ENCODE peak calls at places on chromosomes 5 and 9, in four cellular contexts. N is lower lobe of right lung, W is SK-N-SH, E is A549. Y is an unnamed sample.

GRCh38 chr9:6758418-6759113 is 793 bp downstream of the KDM4C start:
- DNase-seq in N (peak), W (peak), E (peak), Y (no peak)

GRCh38 chr9:77594963-77595362 is 53.2 kb downstream of the GNA14 start:
- DNase-seq in N (no peak), W (no peak), E (peak), Y (no peak)

GRCh38 chr9:77807846-77808749 is 160.0 kb upstream of the GNA14 start:
- DNase-seq in N (no peak), W (no peak), E (no peak), Y (no peak)

GRCh38 chr5:169192572-169192971 is 108.4 kb downstream of the SLIT3 start:
- DNase-seq in N (no peak), W (no peak), E (no peak), Y (no peak)

GRCh38 chr9:33676746-33677505 is 118.4 kb upstream of the PRSS3 start:
- DNase-seq in N (peak), W (peak), E (peak), Y (no peak)

GRCh38 chr9:127970401-127971313 is 10.1 kb downstream of the EEIG1 start:
- DNase-seq in N (no peak), W (peak), E (no peak), Y (no peak)

GRCh38 chr5:159362190-159362589 is 31.9 kb upstream of the IL12B start:
- DNase-seq in N (no peak), W (no peak), E (no peak), Y (no peak)

GRCh38 chr9:93896093-93896492 is 59.1 kb downstream of the BARX1 start:
- DNase-seq in N (no peak), W (peak), E (no peak), Y (no peak)

GRCh38 chr9:98097836-98098235 is 21.2 kb downstream of the TRIM14 start:
- DNase-seq in N (no peak), W (no peak), E (no peak), Y (peak)

GRCh38 chr5:42950466-42951168 is 89.5 kb downstream of the ANXA2R start:
- DNase-seq in N (peak), W (peak), E (peak), Y (no peak)

GRCh38 chr5:95916687-95917085 is 45.0 kb downstream of the ELL2 start:
- DNase-seq in N (no peak), W (no peak), E (no peak), Y (no peak)

GRCh38 chr9:88994820-88995180 is 3.5 kb downstream of the S1PR3 start:
- DNase-seq in N (no peak), W (no peak), E (no peak), Y (no peak)
- H3K4me3 ChIP-seq in N (no peak), W (no peak), E (no peak), Y (no peak)

GRCh38 chr9:105244274-105244995 is at the start of gene SLC44A1:
- DNase-seq in N (peak), W (peak), E (peak), Y (peak)
- TF ChIP-seq CTCF in N (no peak), W (no peak), E (no peak), Y (no peak)

DNA sequence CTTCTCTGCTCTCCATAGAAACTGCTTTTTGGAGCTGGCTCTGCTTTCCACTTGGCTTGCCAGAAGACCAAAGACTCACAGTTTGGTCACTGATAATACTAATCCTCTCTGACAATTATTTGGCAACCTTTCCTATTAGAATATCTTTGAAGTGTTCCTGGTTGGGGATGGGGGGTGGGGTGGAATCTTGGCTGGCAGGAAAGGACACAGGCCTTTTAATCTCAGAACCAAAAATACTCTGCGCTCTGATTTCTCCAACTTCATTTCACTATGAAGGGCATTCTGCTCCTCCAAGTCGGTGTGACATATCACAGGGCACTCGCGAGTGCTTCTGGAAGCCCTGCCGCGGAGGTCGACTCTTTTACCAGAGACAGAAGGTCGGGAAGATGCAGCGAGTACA is 1329.0 kb upstream of the WWC1 start:
- DNase-seq in N (no peak), W (no peak), E (no peak), Y (no peak)
- H3K4me3 ChIP-seq in N (no peak), W (no peak), E (no peak), Y (no peak)

GRCh38 chr9:3650994-3651622 is 125.3 kb upstream of the RFX3 start:
- DNase-seq in N (no peak), W (no peak), E (no peak), Y (no peak)
- TF ChIP-seq CTCF in N (no peak), W (no peak), E (no peak), Y (no peak)

GRCh38 chr5:40675396-40676133 is 4.2 kb upstream of the PTGER4 start:
- DNase-seq in N (no peak), W (no peak), E (no peak), Y (no peak)
- H3K4me3 ChIP-seq in N (no peak), W (no peak), E (no peak), Y (no peak)

GRCh38 chr5:138651767-138652117 is 76.5 kb upstream of the HSPA9 start:
- DNase-seq in N (no peak), W (no peak), E (no peak), Y (no peak)

GRCh38 chr5:138650999-138651766 is 76.0 kb upstream of the HSPA9 start:
- DNase-seq in N (no peak), W (no peak), E (no peak), Y (no peak)

GRCh38 chr5:138654281-138654867 is 79.2 kb upstream of the HSPA9 start:
- DNase-seq in N (no peak), W (no peak), E (no peak), Y (no peak)

GRCh38 chr5:138655530-138656245 is 80.5 kb upstream of the HSPA9 start:
- DNase-seq in N (no peak), W (no peak), E (no peak), Y (no peak)

DNA sequence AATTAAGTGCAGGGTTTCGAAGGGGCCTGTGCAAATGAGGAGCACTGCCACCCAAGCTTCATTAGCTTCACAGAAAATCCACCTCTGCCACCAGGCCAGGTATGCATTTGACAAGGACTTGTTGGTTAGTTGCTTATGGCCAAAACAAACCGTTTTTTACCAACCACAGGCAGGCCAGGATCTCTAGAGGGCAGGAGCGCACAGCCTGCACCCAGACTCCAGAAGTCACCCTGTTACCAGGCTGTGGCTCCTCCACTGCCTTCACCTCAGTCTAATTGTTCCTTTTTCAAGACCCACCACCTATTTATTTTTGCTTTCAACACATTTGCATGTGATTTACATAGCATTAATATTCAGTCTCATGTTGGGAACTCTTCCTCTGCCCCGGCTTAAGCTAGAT is 78.3 kb upstream of the HSPA9 start:
- DNase-seq in N (no peak), W (no peak), E (peak), Y (peak)
- TF ChIP-seq CTCF in N (no peak), W (peak), E (peak), Y (peak)

GRCh38 chr9:131290767-131291370 is 1.3 kb downstream of the PLPP7 start:
- DNase-seq in N (no peak), W (no peak), E (no peak), Y (no peak)
- H3K4me3 ChIP-seq in N (peak), W (peak), E (no peak), Y (no peak)